ENCODE peak calls at places on chromosomes 3 and 15, in ten cellular contexts. D is iPS DF 19.7; V is activated CD4-positive, CD25-positive, alpha-beta regulatory T cell; B is stimulated activated CD4-positive, alpha-beta T cell treated with anti-CD3 and anti-CD28 coated beads, TNF-alpha, amount 100 ng/mL, for 1 hour; F is GM13976; T is naive thymus-derived CD8-positive, alpha-beta T cell; M is tibial nerve; K is left ventricle myocardium inferior; Z is B cell; U is activated effector memory CD4-positive, alpha-beta T cell treated with anti-CD3 and anti-CD28 coated beads, Interleukin-2, amount 50 U/mL, for 16 hours. L is an unnamed sample.

GRCh38 chr3:36212291-36212690 is 168.0 kb upstream of the STAC start:
- DNase-seq in V (no peak), B (no peak), M (no peak), U (no peak), Z (no peak), F (no peak), K (no peak), D (no peak), T (no peak), L (no peak)

GRCh38 chr15:65311760-65312159 is 7.3 kb downstream of the RNU5B-1 start:
- DNase-seq in V (no peak), Z (no peak), B (no peak), M (no peak), F (peak; percentile 3), K (no peak), D (no peak), T (no peak), U (no peak), L (no peak)

GRCh38 chr15:89358755-89359439 is 24.3 kb upstream of the POLG start:
- DNase-seq in B (peak; percentile 86), T (peak; percentile 83), Z (peak; percentile 95), M (peak; percentile 39), V (peak; percentile 69), K (peak; percentile 68), D (no peak), U (peak; percentile 94), F (peak; percentile 94), L (peak; percentile 86)

GRCh38 chr3:24042174-24042878 is 97.2 kb downstream of the NR1D2 start:
- DNase-seq in D (no peak), F (no peak), B (no peak), U (no peak), T (no peak), K (no peak), Z (no peak), V (no peak), M (no peak), L (no peak)

GRCh38 chr15:88911766-88912118 is 1.4 kb downstream of the MFGE8 start:
- DNase-seq in K (peak; percentile 45), T (no peak), B (no peak), M (no peak), D (no peak), U (no peak), V (no peak), F (peak; percentile 20), Z (no peak), L (no peak)

GRCh38 chr3:152229692-152230091 is 39.0 kb upstream of the MBNL1 start:
- DNase-seq in U (no peak), V (no peak), B (no peak), D (no peak), M (no peak), Z (no peak), F (no peak), K (no peak), T (no peak), L (peak; percentile 5)

GRCh38 chr15:37105795-37106333 is 5.5 kb upstream of the MEIS2 start:
- DNase-seq in K (no peak), U (no peak), V (no peak), D (no peak), M (no peak), Z (no peak), T (no peak), B (no peak), F (no peak), L (no peak)

GRCh38 chr3:139225551-139225950 is 118.3 kb upstream of the MRPS22 start:
- DNase-seq in U (no peak), Z (no peak), F (no peak), B (no peak), T (no peak), D (no peak), K (no peak), M (no peak), V (no peak), L (no peak)

GRCh38 chr15:68687136-68687735 is 108.4 kb downstream of the CORO2B start:
- DNase-seq in B (no peak), Z (no peak), K (no peak), M (no peak), D (no peak), F (no peak), V (no peak), T (no peak), U (peak; percentile 36), L (no peak)